ENCODE peak calls at places on chromosomes 11 and 22, in seven cellular contexts. T is ovary, U is sigmoid colon, G is A549, F is tibial nerve, N is stomach, C is transverse colon. L is an unnamed sample.

GRCh38 chr22:44924724-44925123 is 85.1 kb downstream of the PHF21B start:
- DNase-seq in G (no peak), U (no peak), T (no peak), N (no peak), C (no peak), F (no peak), L (no peak)

GRCh38 chr11:111631666-111632039 is 29.4 kb downstream of the SIK2 start:
- DNase-seq in U (no peak), T (no peak), N (no peak), G (no peak), F (no peak), C (no peak), L (no peak)

GRCh38 chr11:130488187-130489026 is 40.0 kb downstream of the ADAMTS15 start:
- DNase-seq in C (no peak), U (no peak), F (no peak), T (no peak), N (no peak), G (no peak), L (peak; percentile 81)

GRCh38 chr11:74175923-74176322 is 4.8 kb downstream of the PPME1 start:
- DNase-seq in G (no peak), T (no peak), U (no peak), N (no peak), C (no peak), F (no peak), L (no peak)

GRCh38 chr11:11533751-11534150 is 88.1 kb downstream of the GALNT18 start:
- DNase-seq in N (no peak), C (no peak), T (no peak), U (no peak), G (no peak), F (no peak), L (no peak)

GRCh38 chr11:27171391-27171790 is 130.8 kb downstream of the BBOX1 start:
- DNase-seq in F (no peak), U (no peak), C (no peak), T (no peak), G (no peak), N (no peak), L (no peak)

GRCh38 chr22:32801436-32802290 is at the start of gene TIMP3:
- DNase-seq in C (peak; percentile 74), U (peak; percentile 96), F (peak; percentile 92), G (peak; percentile 7), T (peak; percentile 87), N (peak; percentile 63), L (peak; percentile 96)

GRCh38 chr22:39253427-39254070 is 8.8 kb upstream of the PDGFB start:
- DNase-seq in N (peak; percentile 89), C (peak; percentile 38), F (no peak), T (peak; percentile 60), G (peak; percentile 81), U (no peak), L (peak; percentile 93)

GRCh38 chr11:134037093-134037908 is 31.6 kb upstream of the JAM3 start:
- DNase-seq in T (peak; percentile 89), U (peak; percentile 94), C (peak; percentile 72), N (peak; percentile 65), G (peak; percentile 15), F (peak; percentile 58), L (peak; percentile 94)

GRCh38 chr11:34552270-34552669 is 38.7 kb upstream of the ELF5 start:
- DNase-seq in F (no peak), N (no peak), G (no peak), C (no peak), U (no peak), T (no peak), L (no peak)

GRCh38 chr11:17760102-17761029 is 25.8 kb downstream of the KCNC1 start:
- DNase-seq in G (peak; percentile 57), U (no peak), F (no peak), T (no peak), C (peak; percentile 69), N (peak; percentile 61), L (no peak)

GRCh38 chr22:30198152-30198845 is 48.3 kb downstream of the LIF start:
- DNase-seq in T (no peak), U (no peak), C (no peak), G (no peak), F (no peak), N (no peak), L (no peak)

GRCh38 chr11:34242037-34242625 is 115.7 kb downstream of the ABTB2 start:
- DNase-seq in N (no peak), C (no peak), F (no peak), G (peak; percentile 65), T (no peak), U (no peak), L (no peak)

GRCh38 chr11:30128269-30128932 is 102.4 kb upstream of the FSHB start:
- DNase-seq in C (no peak), T (no peak), N (no peak), G (peak; percentile 42), F (no peak), U (no peak), L (no peak)

GRCh38 chr11:124285610-124286344 is 28.0 kb downstream of the OR8D1 start:
- DNase-seq in T (no peak), C (no peak), F (no peak), G (no peak), N (no peak), U (no peak), L (no peak)

GRCh38 chr22:36507518-36508010 is 724 bp upstream of the FOXRED2 start:
- DNase-seq in G (no peak), F (no peak), C (no peak), U (no peak), N (no peak), T (no peak), L (no peak)

GRCh38 chr22:26835929-26836528 is 178.6 kb downstream of the MIAT start:
- DNase-seq in C (peak; percentile 44), N (peak; percentile 36), G (peak; percentile 51), U (no peak), T (peak; percentile 33), F (peak; percentile 16), L (no peak)

GRCh38 chr11:125072210-125072960 is 9.3 kb downstream of the SLC37A2 start:
- DNase-seq in N (no peak), G (no peak), U (peak; percentile 71), F (no peak), T (no peak), C (peak; percentile 58), L (no peak)

GRCh38 chr22:35451602-35452001 is 51.7 kb downstream of the MCM5 start:
- DNase-seq in U (no peak), G (no peak), T (no peak), N (no peak), F (no peak), C (no peak), L (no peak)

DNA sequence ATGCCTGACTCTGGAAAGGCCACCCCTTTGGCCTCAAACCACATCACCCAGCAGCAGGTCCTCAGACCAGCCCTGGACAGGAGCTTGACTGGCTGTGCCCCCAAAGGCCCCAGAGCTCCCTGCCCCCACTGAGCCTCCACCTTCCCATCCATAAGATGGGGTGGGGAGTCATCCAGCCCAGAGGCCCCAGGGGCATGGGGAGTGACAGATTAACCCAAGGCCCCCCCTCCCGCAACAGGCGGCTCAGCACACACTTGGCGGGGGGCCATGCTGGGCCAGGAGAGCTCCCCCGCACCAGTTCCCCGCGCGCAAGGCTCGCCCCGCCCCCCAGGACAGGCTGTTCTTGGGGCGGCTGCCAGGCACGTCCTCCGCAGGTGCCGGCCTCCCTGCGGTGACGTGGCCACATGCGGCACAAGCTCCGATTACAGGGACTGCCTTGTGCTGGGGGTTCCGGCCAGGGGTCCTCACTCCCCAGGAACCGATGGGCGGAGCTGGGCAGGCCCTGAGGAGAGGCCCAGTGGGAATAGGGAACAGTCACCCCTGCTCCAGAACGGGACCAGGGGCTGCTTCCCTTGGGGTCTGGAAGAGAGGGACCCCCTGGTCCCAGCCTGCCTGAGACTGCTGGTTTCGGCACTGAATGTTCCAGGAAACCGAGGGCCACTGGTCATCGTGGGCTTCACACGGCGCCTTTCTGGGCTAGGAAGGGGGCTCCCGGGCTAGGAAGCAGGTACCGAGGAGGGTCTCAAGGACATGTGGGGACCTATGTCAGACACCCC is 5.1 kb upstream of the CDKN1C start:
- DNase-seq in F (peak; percentile 66), G (no peak), U (peak; percentile 91), C (peak; percentile 73), N (peak; percentile 93), T (peak; percentile 95), L (no peak)
- TF ChIP-seq EP300 in F (peak; percentile 38), G (no peak), U (peak; percentile 79), C (peak; percentile 81), N (peak; percentile 83), T (peak; percentile 79), L (peak; percentile 94)

DNA sequence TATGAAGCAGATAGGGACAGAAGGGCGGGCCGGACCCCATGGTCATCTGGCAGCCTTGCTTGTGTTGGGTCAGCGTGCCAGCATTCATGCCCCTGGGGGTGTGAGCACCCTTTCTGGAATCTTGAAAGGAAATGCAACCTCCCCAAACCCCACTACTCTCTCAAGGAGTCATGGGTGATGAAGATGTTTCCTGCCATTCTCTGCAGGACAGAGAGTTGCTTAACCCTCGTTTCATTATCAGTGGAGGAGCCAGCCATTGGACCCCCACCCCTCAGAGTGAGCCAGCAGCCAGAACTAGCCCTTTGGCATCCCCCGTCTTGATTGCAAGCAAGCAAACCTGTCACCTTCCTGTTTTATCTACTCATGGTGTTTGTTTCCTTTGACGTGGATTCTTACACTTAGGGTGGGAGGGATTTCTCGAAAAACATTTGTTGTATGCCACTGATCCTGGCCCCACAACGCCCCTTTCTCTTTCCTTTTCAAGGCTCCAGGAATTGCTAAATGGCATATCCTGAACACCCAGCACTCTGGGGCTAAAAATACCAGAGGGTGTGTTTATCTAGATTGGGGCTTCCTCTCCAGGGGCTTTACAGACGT is 258.3 kb downstream of the ETS1 start:
- DNase-seq in U (no peak), T (no peak), N (no peak), C (no peak), G (no peak), F (no peak), L (no peak)
- TF ChIP-seq EP300 in U (no peak), T (no peak), N (no peak), C (peak; percentile 17), G (no peak), F (no peak), L (peak; percentile 55)

DNA sequence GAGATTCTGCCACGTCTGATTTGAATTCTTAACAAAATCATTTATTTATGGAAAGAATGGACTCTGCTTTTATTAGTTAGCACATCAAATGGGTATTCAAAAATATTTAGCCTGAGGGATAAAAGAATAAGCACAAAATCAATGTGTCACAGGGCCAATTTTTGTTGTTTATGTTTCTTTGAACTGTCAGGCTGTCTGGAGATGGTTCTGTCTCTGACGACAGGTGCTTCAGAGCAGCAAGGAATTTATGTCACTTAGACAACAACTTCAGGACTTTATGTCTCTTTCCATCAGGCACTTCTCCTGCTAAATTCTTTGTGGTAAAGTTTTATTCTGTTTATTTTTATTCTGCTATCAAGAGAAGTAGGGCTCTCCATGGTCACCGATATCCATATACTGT is 325.9 kb upstream of the NCAM1 start:
- DNase-seq in T (no peak), F (no peak), U (no peak), G (no peak), N (no peak), C (no peak), L (no peak)
- TF ChIP-seq EP300 in T (no peak), F (no peak), U (no peak), G (no peak), N (no peak), C (no peak), L (no peak)

DNA sequence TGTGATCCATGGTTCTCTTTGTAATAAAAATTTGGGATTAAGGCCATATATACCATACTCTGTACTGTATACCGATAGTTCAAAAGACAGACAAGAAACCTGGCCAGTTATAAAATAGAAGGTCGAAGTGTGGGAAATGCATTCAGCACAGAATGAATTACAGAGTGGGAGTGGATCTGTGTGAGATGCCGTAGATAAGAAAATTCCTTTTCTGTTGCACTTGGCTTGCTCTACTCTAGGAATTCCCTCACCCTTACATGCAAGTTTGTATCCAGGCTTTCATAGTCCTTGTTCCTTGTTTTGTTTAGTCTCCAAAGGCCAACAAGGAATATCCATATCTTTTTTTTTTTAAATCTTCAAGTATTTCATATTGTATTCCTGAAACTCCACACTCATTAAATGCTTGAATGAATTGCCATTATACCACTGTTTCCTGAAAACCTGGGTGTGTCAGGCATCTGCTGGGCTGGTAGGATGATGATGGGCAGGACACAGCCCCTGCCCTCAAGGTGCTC is 53.4 kb downstream of the TEAD1 start:
- DNase-seq in U (no peak), F (no peak), T (no peak), N (no peak), C (no peak), G (no peak), L (no peak)
- TF ChIP-seq EP300 in U (no peak), F (no peak), T (no peak), N (no peak), C (no peak), G (no peak), L (no peak)

L was measured in esophagus muscularis mucosa.